ENCODE peak calls at places on chromosomes 16 and 17, in six cellular contexts. One of them, this sample, is unnamed.

GRCh38 chr16:87145181-87146176 is 171.7 kb downstream of the C16orf95 start:
- DNase-seq in nephron progenitor cell: no peak
- DNase-seq in CD8-positive, alpha-beta T cell: no peak
- DNase-seq in fibroblast of mammary gland: peak
- DNase-seq in Calu3: peak
- DNase-seq in AG04450: no peak
- DNase-seq in this sample: no peak

GRCh38 chr16:61998460-61998859 is 37.8 kb downstream of the CDH8 start:
- DNase-seq in nephron progenitor cell: no peak
- DNase-seq in CD8-positive, alpha-beta T cell: no peak
- DNase-seq in fibroblast of mammary gland: no peak
- DNase-seq in Calu3: no peak
- DNase-seq in AG04450: no peak
- DNase-seq in this sample: no peak

GRCh38 chr17:71926746-71927398 is 193.9 kb upstream of the SOX9 start:
- DNase-seq in nephron progenitor cell: no peak
- DNase-seq in CD8-positive, alpha-beta T cell: no peak
- DNase-seq in fibroblast of mammary gland: peak
- DNase-seq in Calu3: no peak
- DNase-seq in AG04450: no peak
- DNase-seq in this sample: no peak

GRCh38 chr17:691423-691822 is 23.2 kb downstream of the VPS53 start:
- DNase-seq in nephron progenitor cell: no peak
- DNase-seq in CD8-positive, alpha-beta T cell: no peak
- DNase-seq in fibroblast of mammary gland: peak
- DNase-seq in Calu3: no peak
- DNase-seq in AG04450: no peak
- DNase-seq in this sample: no peak

GRCh38 chr16:66489818-66490217 is 60.1 kb downstream of the TK2 start:
- DNase-seq in nephron progenitor cell: no peak
- DNase-seq in CD8-positive, alpha-beta T cell: no peak
- DNase-seq in fibroblast of mammary gland: no peak
- DNase-seq in Calu3: no peak
- DNase-seq in AG04450: no peak
- DNase-seq in this sample: no peak

GRCh38 chr17:80031691-80032480 is 3.8 kb downstream of the TBC1D16 start:
- DNase-seq in nephron progenitor cell: no peak
- DNase-seq in CD8-positive, alpha-beta T cell: no peak
- DNase-seq in fibroblast of mammary gland: no peak
- DNase-seq in Calu3: no peak
- DNase-seq in AG04450: no peak
- DNase-seq in this sample: no peak

GRCh38 chr17:31560836-31561235 is 169.4 kb downstream of the RAB11FIP4 start:
- DNase-seq in nephron progenitor cell: no peak
- DNase-seq in CD8-positive, alpha-beta T cell: no peak
- DNase-seq in fibroblast of mammary gland: peak
- DNase-seq in Calu3: no peak
- DNase-seq in AG04450: no peak
- DNase-seq in this sample: no peak

GRCh38 chr17:30570191-30570590 is 93.0 kb downstream of the GOSR1 start:
- DNase-seq in nephron progenitor cell: no peak
- DNase-seq in CD8-positive, alpha-beta T cell: no peak
- DNase-seq in fibroblast of mammary gland: no peak
- DNase-seq in Calu3: no peak
- DNase-seq in AG04450: no peak
- DNase-seq in this sample: no peak

GRCh38 chr17:59513934-59514841 is 51.2 kb upstream of the DHX40 start:
- DNase-seq in nephron progenitor cell: no peak
- DNase-seq in CD8-positive, alpha-beta T cell: no peak
- DNase-seq in fibroblast of mammary gland: peak
- DNase-seq in Calu3: peak
- DNase-seq in AG04450: peak
- DNase-seq in this sample: no peak

GRCh38 chr16:28307936-28308335 is 15.6 kb downstream of the SBK1 start:
- DNase-seq in nephron progenitor cell: no peak
- DNase-seq in CD8-positive, alpha-beta T cell: no peak
- DNase-seq in fibroblast of mammary gland: no peak
- DNase-seq in Calu3: no peak
- DNase-seq in AG04450: no peak
- DNase-seq in this sample: no peak

GRCh38 chr17:63665527-63666214 is 34.3 kb downstream of the LIMD2 start:
- DNase-seq in nephron progenitor cell: no peak
- DNase-seq in CD8-positive, alpha-beta T cell: no peak
- DNase-seq in fibroblast of mammary gland: no peak
- DNase-seq in Calu3: no peak
- DNase-seq in AG04450: no peak
- DNase-seq in this sample: peak

GRCh38 chr17:50009282-50009681 is 14.3 kb upstream of the DLX3 start:
- DNase-seq in nephron progenitor cell: no peak
- DNase-seq in CD8-positive, alpha-beta T cell: no peak
- DNase-seq in fibroblast of mammary gland: no peak
- DNase-seq in Calu3: no peak
- DNase-seq in AG04450: no peak
- DNase-seq in this sample: no peak

GRCh38 chr17:82866521-82867214 is 26.8 kb upstream of the ZNF750 start:
- DNase-seq in nephron progenitor cell: no peak
- DNase-seq in CD8-positive, alpha-beta T cell: no peak
- DNase-seq in fibroblast of mammary gland: peak
- DNase-seq in Calu3: no peak
- DNase-seq in AG04450: peak
- DNase-seq in this sample: no peak

GRCh38 chr17:21455761-21456160 is 79.6 kb downstream of the KCNJ12 start:
- DNase-seq in nephron progenitor cell: no peak
- DNase-seq in CD8-positive, alpha-beta T cell: no peak
- DNase-seq in fibroblast of mammary gland: no peak
- DNase-seq in Calu3: no peak
- DNase-seq in AG04450: no peak
- DNase-seq in this sample: no peak

GRCh38 chr17:38910325-38910724 is 15.1 kb upstream of the LASP1NB start:
- DNase-seq in nephron progenitor cell: no peak
- DNase-seq in CD8-positive, alpha-beta T cell: no peak
- DNase-seq in fibroblast of mammary gland: no peak
- DNase-seq in Calu3: no peak
- DNase-seq in AG04450: no peak
- DNase-seq in this sample: no peak

GRCh38 chr17:36850794-36851193 is 86.5 kb upstream of the LHX1 start:
- DNase-seq in nephron progenitor cell: no peak
- DNase-seq in CD8-positive, alpha-beta T cell: no peak
- DNase-seq in fibroblast of mammary gland: peak
- DNase-seq in Calu3: no peak
- DNase-seq in AG04450: no peak
- DNase-seq in this sample: no peak

GRCh38 chr16:67516296-67517177 is 12.1 kb upstream of the RIPOR1 start:
- DNase-seq in nephron progenitor cell: no peak
- DNase-seq in CD8-positive, alpha-beta T cell: no peak
- DNase-seq in fibroblast of mammary gland: peak
- DNase-seq in Calu3: no peak
- DNase-seq in AG04450: no peak
- DNase-seq in this sample: no peak

GRCh38 chr16:55035037-55035436 is 104.4 kb downstream of the IRX5 start:
- DNase-seq in nephron progenitor cell: peak
- DNase-seq in CD8-positive, alpha-beta T cell: no peak
- DNase-seq in fibroblast of mammary gland: peak
- DNase-seq in Calu3: peak
- DNase-seq in AG04450: no peak
- DNase-seq in this sample: peak

GRCh38 chr17:42894283-42895184 is 6.1 kb upstream of the G6PC1 start:
- DNase-seq in nephron progenitor cell: no peak
- DNase-seq in CD8-positive, alpha-beta T cell: no peak
- DNase-seq in fibroblast of mammary gland: no peak
- DNase-seq in Calu3: peak
- DNase-seq in AG04450: no peak
- DNase-seq in this sample: no peak

GRCh38 chr17:9928601-9929341 is 23.7 kb upstream of the RCVRN start:
- DNase-seq in nephron progenitor cell: peak
- DNase-seq in CD8-positive, alpha-beta T cell: no peak
- DNase-seq in fibroblast of mammary gland: peak
- DNase-seq in Calu3: peak
- DNase-seq in AG04450: peak
- DNase-seq in this sample: no peak

GRCh38 chr17:49051269-49051668 is 54.1 kb downstream of the IGF2BP1 start:
- DNase-seq in nephron progenitor cell: no peak
- DNase-seq in CD8-positive, alpha-beta T cell: no peak
- DNase-seq in fibroblast of mammary gland: no peak
- DNase-seq in Calu3: no peak
- DNase-seq in AG04450: no peak
- DNase-seq in this sample: no peak

GRCh38 chr17:3647769-3648540 is 11.4 kb downstream of the CTNS start:
- DNase-seq in nephron progenitor cell: peak
- DNase-seq in CD8-positive, alpha-beta T cell: peak
- DNase-seq in fibroblast of mammary gland: peak
- DNase-seq in Calu3: peak
- DNase-seq in AG04450: no peak
- DNase-seq in this sample: peak

GRCh38 chr17:75808905-75809621 is 24.5 kb downstream of the UNK start:
- DNase-seq in nephron progenitor cell: no peak
- DNase-seq in CD8-positive, alpha-beta T cell: no peak
- DNase-seq in fibroblast of mammary gland: peak
- DNase-seq in Calu3: no peak
- DNase-seq in AG04450: no peak
- DNase-seq in this sample: peak

GRCh38 chr17:30920282-30920681 is 1.5 kb upstream of the ADAP2 start:
- DNase-seq in nephron progenitor cell: peak
- DNase-seq in CD8-positive, alpha-beta T cell: no peak
- DNase-seq in fibroblast of mammary gland: no peak
- DNase-seq in Calu3: no peak
- DNase-seq in AG04450: peak
- DNase-seq in this sample: no peak

GRCh38 chr17:59790936-59791335 is 83.5 kb downstream of the VMP1 start:
- DNase-seq in nephron progenitor cell: no peak
- DNase-seq in CD8-positive, alpha-beta T cell: no peak
- DNase-seq in fibroblast of mammary gland: no peak
- DNase-seq in Calu3: no peak
- DNase-seq in AG04450: no peak
- DNase-seq in this sample: no peak

GRCh38 chr16:2854700-2855309 is 3.2 kb downstream of the PRSS22 start:
- DNase-seq in nephron progenitor cell: no peak
- DNase-seq in CD8-positive, alpha-beta T cell: no peak
- DNase-seq in fibroblast of mammary gland: peak
- DNase-seq in Calu3: no peak
- DNase-seq in AG04450: no peak
- DNase-seq in this sample: peak
- TF ChIP-seq CTCF in nephron progenitor cell: peak
- TF ChIP-seq CTCF in CD8-positive, alpha-beta T cell: no peak
- TF ChIP-seq CTCF in fibroblast of mammary gland: peak
- TF ChIP-seq CTCF in Calu3: peak
- TF ChIP-seq CTCF in AG04450: peak
- TF ChIP-seq CTCF in this sample: peak

DNA sequence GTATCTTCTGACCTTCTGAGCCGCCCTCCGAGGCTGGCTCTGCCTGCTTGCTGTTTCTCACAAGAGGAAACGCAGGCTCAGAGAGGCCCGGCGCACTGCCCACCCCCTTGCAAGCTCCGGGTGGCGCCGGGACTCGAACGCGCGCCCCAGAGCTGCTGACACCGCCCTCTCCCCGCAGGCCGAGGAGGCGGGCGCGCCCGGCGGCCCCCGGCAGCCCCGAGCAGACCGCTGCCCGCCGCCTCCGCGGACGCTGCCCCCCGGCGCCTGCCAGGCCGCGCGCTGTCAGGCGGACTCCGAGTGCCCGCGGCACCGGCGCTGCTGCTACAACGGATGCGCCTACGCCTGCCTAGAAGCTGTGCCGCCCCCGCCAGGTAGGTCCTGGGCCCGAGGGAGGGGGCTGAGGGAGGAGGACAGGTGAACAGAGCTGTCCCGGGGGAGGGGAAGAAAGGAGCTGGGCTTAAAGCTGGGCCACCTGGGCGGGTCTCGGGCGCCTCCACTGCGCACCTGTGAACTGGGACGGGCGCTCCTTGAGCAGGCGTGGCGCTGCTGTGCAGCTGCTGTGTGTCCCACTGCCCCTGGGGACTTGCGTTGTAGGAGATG is 18.2 kb downstream of the WFDC1 start:
- DNase-seq in nephron progenitor cell: peak
- DNase-seq in CD8-positive, alpha-beta T cell: no peak
- DNase-seq in fibroblast of mammary gland: no peak
- DNase-seq in Calu3: peak
- DNase-seq in AG04450: no peak
- DNase-seq in this sample: no peak
- TF ChIP-seq CTCF in nephron progenitor cell: no peak
- TF ChIP-seq CTCF in CD8-positive, alpha-beta T cell: no peak
- TF ChIP-seq CTCF in fibroblast of mammary gland: no peak
- TF ChIP-seq CTCF in Calu3: no peak
- TF ChIP-seq CTCF in AG04450: no peak
- TF ChIP-seq CTCF in this sample: no peak

GRCh38 chr17:11981862-11982261 is 15.4 kb downstream of the ZNF18 start:
- DNase-seq in nephron progenitor cell: no peak
- DNase-seq in CD8-positive, alpha-beta T cell: no peak
- DNase-seq in fibroblast of mammary gland: no peak
- DNase-seq in Calu3: no peak
- DNase-seq in AG04450: no peak
- DNase-seq in this sample: no peak

GRCh38 chr17:11986179-11986938 is 10.9 kb downstream of the ZNF18 start:
- DNase-seq in nephron progenitor cell: no peak
- DNase-seq in CD8-positive, alpha-beta T cell: no peak
- DNase-seq in fibroblast of mammary gland: peak
- DNase-seq in Calu3: no peak
- DNase-seq in AG04450: no peak
- DNase-seq in this sample: no peak

GRCh38 chr17:11979795-11980194 is 17.5 kb downstream of the ZNF18 start:
- DNase-seq in nephron progenitor cell: no peak
- DNase-seq in CD8-positive, alpha-beta T cell: no peak
- DNase-seq in fibroblast of mammary gland: no peak
- DNase-seq in Calu3: no peak
- DNase-seq in AG04450: no peak
- DNase-seq in this sample: no peak

GRCh38 chr17:11980813-11981212 is 16.5 kb downstream of the ZNF18 start:
- DNase-seq in nephron progenitor cell: no peak
- DNase-seq in CD8-positive, alpha-beta T cell: no peak
- DNase-seq in fibroblast of mammary gland: peak
- DNase-seq in Calu3: no peak
- DNase-seq in AG04450: no peak
- DNase-seq in this sample: no peak
- TF ChIP-seq CTCF in nephron progenitor cell: no peak
- TF ChIP-seq CTCF in CD8-positive, alpha-beta T cell: no peak
- TF ChIP-seq CTCF in fibroblast of mammary gland: peak
- TF ChIP-seq CTCF in Calu3: no peak
- TF ChIP-seq CTCF in AG04450: peak
- TF ChIP-seq CTCF in this sample: no peak

GRCh38 chr17:32854177-32854576 is 22.7 kb downstream of the MYO1D start:
- DNase-seq in nephron progenitor cell: no peak
- DNase-seq in CD8-positive, alpha-beta T cell: no peak
- DNase-seq in fibroblast of mammary gland: no peak
- DNase-seq in Calu3: no peak
- DNase-seq in AG04450: no peak
- DNase-seq in this sample: no peak

GRCh38 chr17:32852811-32853210 is 24.1 kb downstream of the MYO1D start:
- DNase-seq in nephron progenitor cell: no peak
- DNase-seq in CD8-positive, alpha-beta T cell: no peak
- DNase-seq in fibroblast of mammary gland: peak
- DNase-seq in Calu3: no peak
- DNase-seq in AG04450: no peak
- DNase-seq in this sample: no peak

GRCh38 chr17:32849879-32850278 is 27.0 kb downstream of the MYO1D start:
- DNase-seq in nephron progenitor cell: no peak
- DNase-seq in CD8-positive, alpha-beta T cell: no peak
- DNase-seq in fibroblast of mammary gland: peak
- DNase-seq in Calu3: no peak
- DNase-seq in AG04450: no peak
- DNase-seq in this sample: no peak

GRCh38 chr17:32855620-32856019 is 21.3 kb downstream of the MYO1D start:
- DNase-seq in nephron progenitor cell: no peak
- DNase-seq in CD8-positive, alpha-beta T cell: no peak
- DNase-seq in fibroblast of mammary gland: no peak
- DNase-seq in Calu3: no peak
- DNase-seq in AG04450: no peak
- DNase-seq in this sample: no peak

GRCh38 chr17:32854834-32855389 is 22.0 kb downstream of the MYO1D start:
- DNase-seq in nephron progenitor cell: no peak
- DNase-seq in CD8-positive, alpha-beta T cell: no peak
- DNase-seq in fibroblast of mammary gland: no peak
- DNase-seq in Calu3: no peak
- DNase-seq in AG04450: no peak
- DNase-seq in this sample: no peak
- TF ChIP-seq CTCF in nephron progenitor cell: no peak
- TF ChIP-seq CTCF in CD8-positive, alpha-beta T cell: no peak
- TF ChIP-seq CTCF in fibroblast of mammary gland: peak
- TF ChIP-seq CTCF in Calu3: no peak
- TF ChIP-seq CTCF in AG04450: no peak
- TF ChIP-seq CTCF in this sample: no peak

This sample was measured in GM10248.